ENCODE peak calls at places on chromosomes 11 and 22, in four cellular contexts. D is CD8-positive, alpha-beta memory T cell; H is substantia nigra; E is fibroblast of mammary gland. M is an unnamed sample.

GRCh38 chr11:124717786-124718634 is 21.7 kb upstream of the NRGN start:
- DNase-seq in E (peak), D (peak), H (no peak), M (peak)

GRCh38 chr11:122074022-122074421 is 42.0 kb downstream of the BLID start:
- DNase-seq in H (no peak), D (no peak), E (no peak), M (no peak)

GRCh38 chr22:22045576-22046335 is 63.2 kb upstream of the TOP3B start:
- DNase-seq in D (no peak), E (no peak), H (no peak), M (no peak)

GRCh38 chr11:35040221-35040942 is 98.6 kb upstream of the CD44 start:
- DNase-seq in D (peak), H (no peak), E (peak), M (no peak)

GRCh38 chr11:3808846-3809623 is 675 bp downstream of the PGAP2 start:
- DNase-seq in E (peak), H (no peak), D (no peak), M (peak)

GRCh38 chr11:134385774-134386565 is 26.1 kb downstream of the B3GAT1 start:
- DNase-seq in E (no peak), D (no peak), H (peak), M (no peak)

GRCh38 chr11:119722281-119722794 is 6.7 kb downstream of the NECTIN1 start:
- DNase-seq in D (no peak), E (no peak), H (no peak), M (peak)

GRCh38 chr22:45163074-45163416 is 680 bp upstream of the NUP50 start:
- DNase-seq in H (no peak), D (no peak), E (peak), M (peak)

GRCh38 chr22:17638182-17638431 is 450 bp upstream of the BCL2L13 start:
- DNase-seq in D (no peak), H (no peak), E (no peak), M (peak)